ENCODE peak calls at places on chromosomes 7 and 10, in five cellular contexts. K, A, H, U and Q are unnamed samples.

GRCh38 chr10:58807631-58808024 is 295.0 kb downstream of the BICC1 start:
- DNase-seq in K (no peak), A (no peak), H (peak; percentile 98), U (peak; percentile 63), Q (no peak)

GRCh38 chr7:143892527-143893300 is 9.3 kb downstream of the TCAF1 start:
- DNase-seq in K (peak; percentile 40), A (no peak), H (peak; percentile 74), U (peak; percentile 18), Q (no peak)

GRCh38 chr7:99326408-99326782 is 697 bp downstream of the ARPC1A start:
- DNase-seq in K (no peak), A (no peak), H (no peak), U (no peak), Q (no peak)

GRCh38 chr10:61935085-61935484 is 33.6 kb downstream of the ARID5B start:
- DNase-seq in K (no peak), A (no peak), H (no peak), U (no peak), Q (no peak)

GRCh38 chr10:29392376-29393021 is 103.6 kb downstream of the LYZL1 start:
- DNase-seq in K (peak; percentile 46), A (no peak), H (peak; percentile 40), U (peak; percentile 31), Q (no peak)

GRCh38 chr10:59675812-59676211 is 33.8 kb downstream of the SLC16A9 start:
- DNase-seq in K (no peak), A (no peak), H (peak; percentile 30), U (no peak), Q (no peak)

GRCh38 chr10:99279626-99280111 is 44.0 kb upstream of the HPSE2 start:
- DNase-seq in K (no peak), A (no peak), H (peak; percentile 88), U (peak; percentile 33), Q (no peak)

GRCh38 chr10:99318475-99318874 is 10.7 kb upstream of the CNNM1 start:
- DNase-seq in K (no peak), A (no peak), H (no peak), U (no peak), Q (no peak)

GRCh38 chr10:30018512-30018911 is 40.9 kb downstream of the JCAD start:
- DNase-seq in K (no peak), A (no peak), H (no peak), U (no peak), Q (no peak)

GRCh38 chr10:104209575-104210198 is 22.5 kb downstream of the CFAP43 start:
- DNase-seq in K (peak; percentile 49), A (no peak), H (peak; percentile 55), U (peak; percentile 39), Q (no peak)

GRCh38 chr10:99742701-99743100 is 10.7 kb downstream of the CUTC start:
- DNase-seq in K (peak; percentile 9), A (no peak), H (peak; percentile 46), U (peak; percentile 48), Q (no peak)

GRCh38 chr10:110865184-110865803 is 6.4 kb upstream of the PDCD4 start:
- DNase-seq in K (peak; percentile 18), A (no peak), H (peak; percentile 87), U (peak; percentile 27), Q (no peak)

GRCh38 chr10:21329995-21330627 is 195.4 kb downstream of the SKIDA1 start:
- DNase-seq in K (peak; percentile 91), A (no peak), H (peak; percentile 79), U (peak; percentile 92), Q (no peak)

GRCh38 chr7:41599760-41600159 is 103.1 kb downstream of the INHBA start:
- DNase-seq in K (no peak), A (no peak), H (no peak), U (no peak), Q (no peak)

GRCh38 chr7:19552576-19552975 is 156.3 kb downstream of the POLR1F start:
- DNase-seq in K (no peak), A (no peak), H (no peak), U (no peak), Q (no peak)

GRCh38 chr10:97574374-97575100 is 2.0 kb downstream of the ANKRD2 start:
- DNase-seq in K (peak; percentile 58), A (no peak), H (peak; percentile 95), U (peak; percentile 42), Q (no peak)

GRCh38 chr7:90869335-90869734 is 273.2 kb downstream of the CDK14 start:
- DNase-seq in K (no peak), A (no peak), H (peak; percentile 55), U (no peak), Q (no peak)

GRCh38 chr7:44565795-44566559 is 7.7 kb downstream of the DDX56 start:
- DNase-seq in K (no peak), A (no peak), H (no peak), U (no peak), Q (no peak)

GRCh38 chr10:72659694-72660093 is 32.2 kb upstream of the MCU start:
- DNase-seq in K (no peak), A (no peak), H (no peak), U (no peak), Q (no peak)

GRCh38 chr7:132500727-132501410 is 75.4 kb downstream of the PLXNA4 start:
- DNase-seq in K (peak; percentile 62), A (no peak), H (peak; percentile 47), U (no peak), Q (peak; percentile 35)

GRCh38 chr7:7766671-7767070 is 48.3 kb upstream of the RPA3 start:
- DNase-seq in K (no peak), A (no peak), H (peak; percentile 15), U (peak; percentile 21), Q (no peak)
- TF ChIP-seq CTCF in K (no peak), A (no peak), H (no peak), U (no peak), Q (no peak)

GRCh38 chr7:3670898-3671297 is 369.8 kb downstream of the SDK1 start:
- DNase-seq in K (no peak), A (no peak), H (no peak), U (no peak), Q (no peak)

GRCh38 chr7:3668743-3669142 is 367.7 kb downstream of the SDK1 start:
- DNase-seq in K (no peak), A (no peak), H (no peak), U (no peak), Q (no peak)

GRCh38 chr7:3678411-3678810 is 377.4 kb downstream of the SDK1 start:
- DNase-seq in K (no peak), A (no peak), H (no peak), U (no peak), Q (no peak)

DNA sequence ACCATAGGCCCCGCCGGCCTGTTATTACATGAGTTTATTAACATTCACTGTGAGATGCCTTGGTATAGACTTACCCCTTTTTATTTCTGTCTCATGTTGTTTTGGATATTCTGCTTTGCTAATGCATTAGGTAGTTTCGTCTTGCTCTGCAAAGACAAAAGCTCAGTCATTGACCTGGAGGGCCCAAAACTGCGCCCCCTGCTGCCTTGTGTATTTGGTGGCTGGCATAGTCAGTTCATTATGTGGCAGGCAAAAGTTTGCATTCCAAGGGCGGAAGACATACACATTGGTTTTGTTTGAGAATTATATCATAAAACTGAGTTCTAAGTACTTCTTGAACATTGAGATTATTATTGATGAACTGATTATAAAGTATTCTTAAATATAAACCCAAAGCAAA is 372.5 kb downstream of the SDK1 start:
- DNase-seq in K (peak; percentile 10), A (no peak), H (peak; percentile 42), U (peak; percentile 6), Q (no peak)
- TF ChIP-seq CTCF in K (peak; percentile 46), A (peak; percentile 42), H (peak; percentile 68), U (peak; percentile 17), Q (no peak)

DNA sequence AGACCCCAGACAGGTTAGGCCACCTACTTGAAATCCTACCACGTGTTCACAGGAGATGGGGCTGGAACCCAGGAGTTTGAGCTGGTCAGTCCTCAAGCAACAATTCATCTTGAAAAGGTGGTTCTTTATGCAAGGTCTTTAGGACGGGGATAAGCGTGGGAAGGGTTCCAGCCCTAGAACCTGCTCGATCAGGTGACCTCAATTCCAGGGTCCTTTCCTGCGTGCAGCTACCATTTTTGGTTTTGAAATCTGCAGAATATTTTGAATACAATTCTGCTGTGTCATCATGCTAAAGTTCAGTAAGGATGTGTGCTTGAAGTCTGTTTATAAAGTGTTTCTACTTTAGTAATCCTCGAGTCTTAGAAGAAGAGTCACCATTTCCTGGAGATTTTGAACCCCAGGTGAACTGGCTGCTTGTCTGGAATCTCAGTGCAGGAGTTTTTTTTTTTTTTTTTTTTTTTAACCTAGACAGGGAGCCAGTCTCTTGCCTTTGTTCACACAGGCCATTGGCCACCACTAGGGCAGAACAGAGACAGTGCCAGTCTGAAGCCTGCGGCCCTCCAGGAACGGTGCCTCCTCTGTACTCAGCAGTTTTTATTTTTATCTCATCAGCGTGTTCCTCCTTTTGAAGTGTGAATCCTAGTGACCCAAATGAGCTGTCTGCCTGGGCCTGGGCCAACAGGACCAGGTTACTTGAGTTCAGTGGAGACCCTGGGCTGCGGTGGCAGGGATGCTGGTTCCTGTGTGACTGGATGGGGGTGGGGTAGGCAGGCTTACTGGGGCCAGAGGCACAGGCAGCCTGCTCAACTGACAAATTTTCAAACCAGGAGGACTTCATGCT is 54.6 kb downstream of the EEPD1 start:
- DNase-seq in K (peak; percentile 82), A (no peak), H (peak; percentile 70), U (peak; percentile 96), Q (no peak)
- TF ChIP-seq CTCF in K (peak; percentile 6), A (peak; percentile 36), H (no peak), U (peak; percentile 14), Q (no peak)

DNA sequence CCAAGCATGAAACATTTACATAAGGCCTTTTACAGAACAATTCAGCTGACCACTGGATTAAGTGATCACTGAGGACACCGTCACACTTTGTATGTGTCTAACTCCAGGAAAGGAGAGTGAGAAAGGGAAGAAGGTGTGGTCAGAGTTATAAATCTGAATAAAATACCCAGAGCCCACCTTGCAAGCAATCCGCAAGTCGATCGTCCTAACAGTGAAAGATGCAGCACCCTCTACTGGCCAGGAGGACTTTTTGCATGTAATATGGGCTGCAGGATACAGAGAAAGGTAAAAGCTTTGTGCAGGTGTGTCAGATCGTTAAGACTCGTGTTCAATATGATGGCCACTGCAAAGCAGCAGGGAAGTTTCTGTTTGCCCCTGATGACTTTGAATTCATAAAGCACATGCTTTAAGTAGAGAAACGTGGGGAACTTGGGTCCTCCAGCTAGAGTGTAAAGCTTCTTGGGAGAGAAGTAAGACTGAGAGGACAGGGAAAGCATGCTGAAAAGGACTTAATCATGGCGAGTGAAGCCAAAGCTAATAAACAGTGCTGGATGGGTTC is 68.5 kb upstream of the BMPER start:
- DNase-seq in K (no peak), A (no peak), H (peak; percentile 51), U (peak; percentile 60), Q (no peak)
- TF ChIP-seq CTCF in K (peak; percentile 28), A (no peak), H (peak; percentile 87), U (peak; percentile 14), Q (no peak)

GRCh38 chr10:76632158-76633051 is 1005.2 kb downstream of the KCNMA1 start:
- DNase-seq in K (no peak), A (no peak), H (peak; percentile 90), U (no peak), Q (no peak)
- TF ChIP-seq CTCF in K (peak; percentile 50), A (peak; percentile 25), H (peak; percentile 99), U (peak; percentile 26), Q (no peak)

GRCh38 chr7:73976761-73977625 is 51.0 kb upstream of the ELN start:
- DNase-seq in K (no peak), A (no peak), H (no peak), U (no peak), Q (no peak)

GRCh38 chr7:73980206-73980605 is 47.8 kb upstream of the ELN start:
- DNase-seq in K (no peak), A (no peak), H (no peak), U (no peak), Q (peak; percentile 20)

GRCh38 chr7:73974948-73975926 is 52.7 kb upstream of the ELN start:
- DNase-seq in K (no peak), A (no peak), H (no peak), U (no peak), Q (no peak)

GRCh38 chr7:73977626-73978618 is 50.1 kb upstream of the ELN start:
- DNase-seq in K (no peak), A (no peak), H (no peak), U (no peak), Q (peak; percentile 12)

GRCh38 chr7:73978681-73979563 is 49.1 kb upstream of the ELN start:
- DNase-seq in K (no peak), A (no peak), H (peak; percentile 80), U (no peak), Q (peak; percentile 23)
- TF ChIP-seq CTCF in K (peak; percentile 27), A (peak; percentile 10), H (peak; percentile 69), U (peak; percentile 29), Q (no peak)